ENCODE peak calls at places on chromosomes 4 and X, in ten cellular contexts. W, T, Q, S, A, H, J, P, V and B are unnamed samples. For H3K4me1, the result is how much of the 10 kb centered on the place peaks cover.

GRCh38 chr4:110108960-110109359 is 89.5 kb downstream of the ELOVL6 start:
- DNase-seq in A (no peak), T (no peak), J (no peak), V (no peak), S (no peak), H (no peak), W (no peak), Q (no peak), P (no peak), B (no peak)

GRCh38 chrX:102126863-102127262 is 1.4 kb downstream of the TCEAL2 start:
- DNase-seq in T (no peak), P (no peak), S (no peak), J (no peak), V (no peak), W (no peak), Q (no peak), A (no peak), H (no peak), B (no peak)

GRCh38 chrX:107775000-107775733 is 420 bp downstream of the TSC22D3 start:
- DNase-seq in Q (no peak), A (peak), T (no peak), H (peak), P (no peak), V (no peak), S (no peak), W (no peak), J (no peak), B (no peak)

GRCh38 chrX:24175276-24175675 is 25.7 kb downstream of the ZFX start:
- DNase-seq in J (no peak), Q (no peak), A (no peak), T (no peak), S (no peak), W (no peak), P (no peak), V (no peak), H (no peak), B (no peak)

GRCh38 chr4:121990489-121990888 is 38.6 kb upstream of the TRPC3 start:
- DNase-seq in S (no peak), Q (no peak), A (no peak), P (no peak), V (no peak), H (no peak), W (no peak), T (no peak), J (peak), B (no peak)

GRCh38 chr4:128287159-128287870 is at the start of gene PGRMC2:
- DNase-seq in S (peak), P (no peak), V (no peak), H (peak), Q (no peak), W (no peak), A (no peak), J (peak), T (peak), B (peak)

GRCh38 chr4:81664079-81664478 is 192.4 kb upstream of the RASGEF1B start:
- DNase-seq in J (no peak), Q (no peak), W (no peak), S (no peak), P (no peak), V (no peak), T (no peak), A (peak), H (no peak), B (no peak)

GRCh38 chrX:132689741-132690140 is 200.9 kb upstream of the MBNL3 start:
- DNase-seq in Q (no peak), S (no peak), V (no peak), W (no peak), P (no peak), T (no peak), A (no peak), J (no peak), H (no peak), B (no peak)

GRCh38 chrX:38717871-38718270 is 83.4 kb upstream of the MID1IP1 start:
- DNase-seq in J (peak), H (no peak), A (no peak), W (no peak), T (no peak), V (peak), Q (no peak), P (peak), S (peak), B (no peak)

GRCh38 chr4:958314-958665 is 15.1 kb downstream of the DGKQ start:
- DNase-seq in W (no peak), A (no peak), P (no peak), H (no peak), T (no peak), J (no peak), V (no peak), Q (no peak), S (no peak), B (no peak)

GRCh38 chr4:64497526-64497925 is 88.3 kb upstream of the TECRL start:
- DNase-seq in Q (no peak), A (no peak), W (no peak), S (no peak), H (no peak), T (no peak), P (no peak), V (no peak), J (no peak), B (no peak)

GRCh38 chr4:118285931-118286330 is 66.9 kb downstream of the PRSS12 start:
- DNase-seq in H (no peak), T (no peak), Q (no peak), S (no peak), J (no peak), P (no peak), A (no peak), V (no peak), W (no peak), B (no peak)

GRCh38 chrX:41275661-41276609 is 58.0 kb upstream of the DDX3X start:
- DNase-seq in P (no peak), S (peak), H (peak), W (peak), J (peak), V (peak), T (peak), A (peak), Q (peak), B (peak)

GRCh38 chr4:82415922-82416365 is 14.3 kb downstream of the HNRNPDL start:
- DNase-seq in P (no peak), H (no peak), S (no peak), T (no peak), W (no peak), Q (no peak), A (no peak), J (no peak), V (no peak), B (no peak)

GRCh38 chr4:109562457-109563237 is 2.6 kb downstream of the MCUB start:
- DNase-seq in W (no peak), S (no peak), P (no peak), V (no peak), J (no peak), Q (no peak), T (no peak), A (no peak), H (no peak), B (no peak)

GRCh38 chr4:114027596-114027995 is 48.1 kb upstream of the ARSJ start:
- DNase-seq in W (no peak), J (no peak), S (no peak), V (no peak), A (no peak), P (no peak), H (no peak), T (no peak), Q (no peak), B (no peak)

GRCh38 chr4:61079427-61079826 is 120.7 kb upstream of the ADGRL3 start:
- DNase-seq in P (no peak), H (no peak), Q (no peak), S (no peak), A (no peak), J (no peak), T (no peak), W (no peak), V (no peak), B (no peak)

GRCh38 chr4:158513246-158513645 is 8.4 kb upstream of the RXFP1 start:
- DNase-seq in A (no peak), H (no peak), P (no peak), J (no peak), T (no peak), Q (no peak), V (no peak), W (no peak), S (no peak), B (no peak)

GRCh38 chrX:131792789-131793462 is 230.2 kb upstream of the STK26 start:
- DNase-seq in H (no peak), W (peak), T (no peak), S (peak), J (no peak), P (no peak), V (no peak), A (no peak), Q (no peak), B (no peak)

GRCh38 chr4:143184503-143185252 is at the start of gene USP38:
- DNase-seq in Q (peak), S (peak), H (peak), P (peak), W (peak), A (peak), J (peak), T (peak), V (peak), B (peak)
- TF ChIP-seq POLR2A in Q (peak), S (peak), H (peak), P (peak), W (no peak), A (peak), J (peak), T (peak), V (peak), B (peak)

GRCh38 chr4:130849985-130850632 is 1754.2 kb downstream of the C4orf33 start:
- DNase-seq in V (no peak), A (peak), S (no peak), J (no peak), H (no peak), W (peak), Q (no peak), T (no peak), P (no peak), B (no peak)
- H3K4me1 ChIP-seq in V (under half), A (under half), S (under half), J (under half), H (under half), W (under half), Q (under half), T (under half), P (under half), B (under half)

DNA sequence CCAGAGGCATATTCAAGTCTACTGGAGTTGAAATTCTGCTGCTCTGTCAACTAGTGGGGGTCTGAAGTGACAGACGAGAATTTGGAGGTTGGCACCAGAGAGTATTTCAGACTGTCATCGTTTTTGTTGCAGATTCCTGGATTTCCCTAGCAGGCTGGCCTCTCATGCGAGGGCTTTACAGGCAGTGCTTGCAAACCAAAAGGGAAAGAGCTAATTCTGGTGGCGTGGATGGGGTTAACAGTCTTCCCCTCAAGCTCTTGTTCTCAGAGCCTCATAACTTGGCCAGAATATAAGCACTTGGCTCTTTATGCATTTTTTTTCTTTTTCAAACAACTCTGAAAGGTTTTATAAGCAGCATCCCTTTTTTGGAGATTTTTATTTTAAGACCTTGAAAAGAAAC is at the start of gene SPARCL1:
- DNase-seq in A (peak), V (peak), H (no peak), W (no peak), S (no peak), P (no peak), J (no peak), Q (peak), T (no peak), B (peak)
- TF ChIP-seq POLR2A in A (no peak), V (no peak), H (no peak), W (no peak), S (no peak), P (no peak), J (no peak), Q (no peak), T (no peak), B (no peak)

GRCh38 chrX:19814778-19815177 is 72.6 kb downstream of the SH3KBP1 start:
- DNase-seq in S (no peak), W (no peak), Q (no peak), H (no peak), P (no peak), T (no peak), V (no peak), J (no peak), A (no peak), B (no peak)
- H3K4me1 ChIP-seq in S (under half), W (under half), Q (under half), H (under half), P (under half), T (under half), V (under half), J (under half), A (under half), B (under half)